ENCODE peak calls at places on chromosomes 11 and 22, in six cellular contexts. U, Z, M, D, J and P are unnamed samples.

GRCh38 chr11:8036002-8036802 is 44.8 kb upstream of the TUB start:
- DNase-seq in J (no peak), D (no peak), M (no peak), Z (peak; percentile 74), U (peak; percentile 7), P (no peak)

GRCh38 chr11:2928605-2929510 is at the start of gene PHLDA2:
- DNase-seq in M (peak; percentile 48), J (no peak), Z (no peak), U (peak; percentile 71), D (peak; percentile 69), P (peak; percentile 73)

GRCh38 chr11:75920886-75921285 is 105.9 kb downstream of the UVRAG start:
- DNase-seq in J (no peak), M (no peak), D (no peak), U (no peak), Z (no peak), P (no peak)

GRCh38 chr22:24060375-24060788 is 49.3 kb downstream of the CABIN1 start:
- DNase-seq in M (no peak), D (no peak), J (no peak), Z (no peak), U (peak; percentile 45), P (no peak)

GRCh38 chr11:96465537-96465936 is 75.7 kb downstream of the JRKL start:
- DNase-seq in U (no peak), J (no peak), D (no peak), Z (no peak), M (no peak), P (no peak)

GRCh38 chr11:73647459-73648100 is 1.2 kb downstream of the PLEKHB1 start:
- DNase-seq in U (peak; percentile 94), M (peak; percentile 49), Z (peak; percentile 85), J (peak; percentile 22), D (peak; percentile 97), P (peak; percentile 94)

GRCh38 chr11:124746621-124747243 is 5.3 kb downstream of the VSIG2 start:
- DNase-seq in D (peak; percentile 94), M (peak; percentile 52), U (peak; percentile 93), J (no peak), Z (peak; percentile 83), P (peak; percentile 94)

GRCh38 chr11:2737226-2737590 is 37.4 kb upstream of the KCNQ1OT1 start:
- DNase-seq in M (no peak), Z (no peak), D (no peak), J (no peak), U (no peak), P (no peak)

GRCh38 chr11:74388678-74389327 is 9.4 kb downstream of the PGM2L1 start:
- DNase-seq in M (no peak), D (peak; percentile 87), U (peak; percentile 69), Z (no peak), J (peak; percentile 58), P (peak; percentile 58)

GRCh38 chr22:40322061-40322460 is 24.2 kb upstream of the ADSL start:
- DNase-seq in J (no peak), D (no peak), U (no peak), Z (no peak), M (no peak), P (no peak)

GRCh38 chr11:1912314-1912878 is 7.1 kb upstream of the TNNT3 start:
- DNase-seq in U (no peak), J (no peak), Z (no peak), M (no peak), D (no peak), P (no peak)

GRCh38 chr11:95414217-95414616 is 183.2 kb upstream of the SESN3 start:
- DNase-seq in U (no peak), D (no peak), J (no peak), Z (no peak), M (no peak), P (no peak)

GRCh38 chr11:19722702-19723101 is 10.1 kb downstream of the NAV2 start:
- DNase-seq in M (no peak), U (no peak), Z (no peak), J (no peak), D (no peak), P (no peak)

GRCh38 chr11:6609502-6610015 is 2.5 kb downstream of the TAF10 start:
- DNase-seq in J (no peak), Z (no peak), M (no peak), D (no peak), U (no peak), P (no peak)

GRCh38 chr11:47691979-47692378 is 23.2 kb downstream of the AGBL2 start:
- DNase-seq in J (no peak), D (no peak), M (no peak), Z (no peak), U (no peak), P (no peak)

GRCh38 chr22:46738961-46739870 is 1.2 kb upstream of the CERK start:
- DNase-seq in U (peak; percentile 73), M (peak; percentile 63), Z (no peak), D (peak; percentile 52), J (peak; percentile 47), P (peak; percentile 86)

GRCh38 chr22:31630331-31631329 is 31.4 kb downstream of the PISD start:
- DNase-seq in D (peak; percentile 95), U (peak; percentile 79), M (peak; percentile 84), Z (peak; percentile 93), J (no peak), P (peak; percentile 81)

GRCh38 chr11:62572431-62572830 is 1.3 kb downstream of the EEF1G start:
- DNase-seq in D (no peak), M (no peak), U (no peak), Z (no peak), J (no peak), P (no peak)

GRCh38 chr11:78224506-78224905 is 35.8 kb downstream of the USP35 start:
- DNase-seq in D (no peak), Z (no peak), M (no peak), J (no peak), U (no peak), P (no peak)

GRCh38 chr22:50702261-50702671 is 29.6 kb downstream of the SHANK3 start:
- DNase-seq in J (no peak), Z (peak; percentile 60), M (no peak), U (no peak), D (no peak), P (no peak)

GRCh38 chr11:62054484-62055121 is 69.2 kb upstream of the INCENP start:
- DNase-seq in Z (no peak), D (peak; percentile 45), M (no peak), J (peak; percentile 38), U (peak; percentile 48), P (peak; percentile 72)

GRCh38 chr22:20531404-20532181 is 24.2 kb downstream of the MED15 start:
- DNase-seq in U (peak; percentile 62), J (no peak), Z (no peak), M (no peak), D (peak; percentile 68), P (peak; percentile 72)

GRCh38 chr11:12122083-12122482 is 11.7 kb downstream of the MICAL2 start:
- DNase-seq in U (no peak), D (peak; percentile 82), J (no peak), M (no peak), Z (no peak), P (no peak)
- TF ChIP-seq CTCF in U (peak; percentile 46), D (peak; percentile 70), J (peak; percentile 74), M (peak; percentile 12), Z (no peak), P (peak; percentile 43)

GRCh38 chr11:64127267-64128072 is 38.4 kb downstream of the MACROD1 start:
- DNase-seq in M (no peak), D (peak; percentile 60), Z (no peak), J (no peak), U (no peak), P (no peak)
- H3K27ac ChIP-seq in M (no peak overlapping the region), D (peak overlapping the region; percentile 55), Z (no peak overlapping the region), J (no peak overlapping the region), U (no peak overlapping the region), P (no peak overlapping the region)

GRCh38 chr11:103829596-103829995 is 206.8 kb upstream of the DDI1 start:
- DNase-seq in U (no peak), D (no peak), Z (no peak), M (no peak), J (no peak), P (no peak)

GRCh38 chr11:103826856-103827255 is 209.6 kb upstream of the DDI1 start:
- DNase-seq in D (no peak), Z (no peak), M (no peak), J (no peak), U (no peak), P (no peak)

GRCh38 chr11:103830205-103830604 is 206.2 kb upstream of the DDI1 start:
- DNase-seq in M (no peak), U (no peak), D (no peak), J (no peak), Z (no peak), P (no peak)

GRCh38 chr11:103824116-103824515 is 212.3 kb upstream of the DDI1 start:
- DNase-seq in J (no peak), D (no peak), Z (no peak), M (no peak), U (no peak), P (no peak)

DNA sequence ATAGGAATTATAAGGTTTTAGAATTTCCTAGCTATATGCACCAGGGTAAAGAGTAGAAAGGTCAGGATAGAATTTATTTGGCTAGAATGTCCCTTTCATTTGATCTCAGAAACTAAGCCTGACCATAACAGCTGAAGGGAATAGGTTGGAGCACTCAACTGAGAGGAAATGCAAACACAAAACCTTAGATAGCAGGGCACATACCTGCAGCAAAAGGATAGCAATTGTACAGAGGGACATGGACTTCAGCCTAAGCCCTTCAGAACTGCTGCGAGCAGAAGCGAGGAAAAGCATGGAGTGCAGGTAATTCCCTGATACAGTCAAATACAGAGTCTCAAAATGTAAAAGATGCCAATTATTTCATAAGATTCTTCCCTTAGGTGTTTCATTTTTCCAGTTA is 211.0 kb upstream of the DDI1 start:
- DNase-seq in U (no peak), Z (no peak), M (no peak), J (no peak), D (no peak), P (no peak)
- TF ChIP-seq POLR2AphosphoS5 in U (no peak), Z (no peak), M (no peak), J (no peak), D (no peak), P (no peak)

GRCh38 chr11:69718912-69719311 is 15.1 kb upstream of the FGF19 start:
- DNase-seq in J (no peak), U (no peak), D (no peak), M (no peak), Z (no peak), P (no peak)

GRCh38 chr11:69721061-69721460 is 17.2 kb upstream of the FGF19 start:
- DNase-seq in M (no peak), U (no peak), Z (no peak), J (no peak), D (no peak), P (no peak)

GRCh38 chr11:69726019-69726418 is 22.2 kb upstream of the FGF19 start:
- DNase-seq in J (no peak), U (no peak), D (no peak), Z (no peak), M (no peak), P (no peak)

GRCh38 chr11:69718147-69718546 is 14.3 kb upstream of the FGF19 start:
- DNase-seq in Z (no peak), J (no peak), D (peak; percentile 91), M (no peak), U (no peak), P (no peak)

DNA sequence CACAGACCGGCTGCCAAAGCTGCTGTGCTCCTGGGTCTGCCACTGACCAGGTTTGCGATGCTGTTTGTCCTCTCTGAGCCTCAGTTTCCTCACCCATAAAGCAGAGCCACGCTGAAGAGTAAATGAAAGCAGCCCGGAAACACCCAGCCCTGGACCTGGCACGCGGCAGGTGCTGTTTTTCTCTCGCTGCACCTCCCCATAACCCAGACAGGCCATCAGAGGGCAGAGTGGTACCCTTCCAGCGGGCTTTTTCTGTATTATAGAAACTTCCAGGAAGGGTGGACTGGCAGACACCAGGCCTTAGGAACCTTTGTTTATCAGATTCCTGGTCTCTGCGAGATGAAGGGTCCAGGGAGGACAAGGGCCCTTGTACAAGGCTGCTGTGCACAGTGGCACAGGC is 17.9 kb upstream of the FGF19 start:
- DNase-seq in Z (no peak), J (no peak), U (no peak), D (peak; percentile 59), M (no peak), P (no peak)
- TF ChIP-seq CTCF in Z (no peak), J (no peak), U (no peak), D (peak; percentile 63), M (no peak), P (peak; percentile 9)